ENCODE peak calls at places on chromosomes 12 and 14, in ten cellular contexts. One of them, this sample, is unnamed. For H3K9me3, the result is how much of the 10 kb centered on the place peaks cover.

GRCh38 chr12:115261691-115262398 is 577.9 kb upstream of the TBX3 start:
- DNase-seq in RWPE2: no peak
- DNase-seq in small intestine: peak
- DNase-seq in CD8-positive, alpha-beta T cell: no peak
- DNase-seq in A549: peak
- DNase-seq in uterus: no peak
- DNase-seq in AG04450: no peak
- DNase-seq in mammary epithelial cell: no peak
- DNase-seq in trophoblast cell: no peak
- DNase-seq in A673: no peak
- DNase-seq in this sample: no peak

GRCh38 chr14:43361766-43362165 is 1145.3 kb downstream of the FSCB start:
- DNase-seq in RWPE2: no peak
- DNase-seq in small intestine: no peak
- DNase-seq in CD8-positive, alpha-beta T cell: no peak
- DNase-seq in A549: no peak
- DNase-seq in uterus: no peak
- DNase-seq in AG04450: no peak
- DNase-seq in mammary epithelial cell: no peak
- DNase-seq in trophoblast cell: no peak
- DNase-seq in A673: no peak
- DNase-seq in this sample: no peak

GRCh38 chr12:55619352-55620138 is 17.1 kb upstream of the OR10P1 start:
- DNase-seq in RWPE2: no peak
- DNase-seq in small intestine: peak
- DNase-seq in CD8-positive, alpha-beta T cell: peak
- DNase-seq in A549: peak
- DNase-seq in uterus: peak
- DNase-seq in AG04450: peak
- DNase-seq in mammary epithelial cell: peak
- DNase-seq in trophoblast cell: peak
- DNase-seq in A673: peak
- DNase-seq in this sample: no peak

GRCh38 chr12:89346741-89347324 is 5.5 kb downstream of the DUSP6 start:
- DNase-seq in RWPE2: no peak
- DNase-seq in small intestine: peak
- DNase-seq in CD8-positive, alpha-beta T cell: no peak
- DNase-seq in A549: no peak
- DNase-seq in uterus: peak
- DNase-seq in AG04450: no peak
- DNase-seq in mammary epithelial cell: peak
- DNase-seq in trophoblast cell: no peak
- DNase-seq in A673: peak
- DNase-seq in this sample: no peak

GRCh38 chr14:56185991-56186390 is 67.8 kb downstream of the PELI2 start:
- DNase-seq in RWPE2: no peak
- DNase-seq in small intestine: peak
- DNase-seq in CD8-positive, alpha-beta T cell: no peak
- DNase-seq in A549: no peak
- DNase-seq in uterus: no peak
- DNase-seq in AG04450: no peak
- DNase-seq in mammary epithelial cell: no peak
- DNase-seq in trophoblast cell: no peak
- DNase-seq in A673: no peak
- DNase-seq in this sample: no peak

GRCh38 chr12:1108276-1108675 is 117.3 kb downstream of the ERC1 start:
- DNase-seq in RWPE2: no peak
- DNase-seq in small intestine: no peak
- DNase-seq in CD8-positive, alpha-beta T cell: no peak
- DNase-seq in A549: no peak
- DNase-seq in uterus: no peak
- DNase-seq in AG04450: no peak
- DNase-seq in mammary epithelial cell: no peak
- DNase-seq in trophoblast cell: no peak
- DNase-seq in A673: no peak
- DNase-seq in this sample: no peak

GRCh38 chr14:38951451-38951850 is 151.6 kb downstream of the SEC23A start:
- DNase-seq in RWPE2: no peak
- DNase-seq in small intestine: no peak
- DNase-seq in CD8-positive, alpha-beta T cell: no peak
- DNase-seq in A549: no peak
- DNase-seq in uterus: no peak
- DNase-seq in AG04450: no peak
- DNase-seq in mammary epithelial cell: peak
- DNase-seq in trophoblast cell: no peak
- DNase-seq in A673: peak
- DNase-seq in this sample: no peak

GRCh38 chr14:37623552-37623951 is 28.1 kb downstream of the TTC6 start:
- DNase-seq in RWPE2: peak
- DNase-seq in small intestine: no peak
- DNase-seq in CD8-positive, alpha-beta T cell: no peak
- DNase-seq in A549: peak
- DNase-seq in uterus: no peak
- DNase-seq in AG04450: no peak
- DNase-seq in mammary epithelial cell: peak
- DNase-seq in trophoblast cell: no peak
- DNase-seq in A673: peak
- DNase-seq in this sample: no peak

GRCh38 chr14:19917243-19917642 is 3.2 kb upstream of the OR4K5 start:
- DNase-seq in RWPE2: no peak
- DNase-seq in small intestine: no peak
- DNase-seq in CD8-positive, alpha-beta T cell: no peak
- DNase-seq in A549: no peak
- DNase-seq in uterus: no peak
- DNase-seq in AG04450: no peak
- DNase-seq in mammary epithelial cell: no peak
- DNase-seq in trophoblast cell: no peak
- DNase-seq in A673: no peak
- DNase-seq in this sample: no peak

GRCh38 chr14:19917955-19918518 is 2.4 kb upstream of the OR4K5 start:
- DNase-seq in RWPE2: no peak
- DNase-seq in small intestine: no peak
- DNase-seq in CD8-positive, alpha-beta T cell: no peak
- DNase-seq in A549: no peak
- DNase-seq in uterus: no peak
- DNase-seq in AG04450: no peak
- DNase-seq in mammary epithelial cell: no peak
- DNase-seq in trophoblast cell: no peak
- DNase-seq in A673: no peak
- DNase-seq in this sample: no peak

GRCh38 chr14:19918553-19919264 is 1.7 kb upstream of the OR4K5 start:
- DNase-seq in RWPE2: no peak
- DNase-seq in small intestine: no peak
- DNase-seq in CD8-positive, alpha-beta T cell: no peak
- DNase-seq in A549: no peak
- DNase-seq in uterus: no peak
- DNase-seq in AG04450: no peak
- DNase-seq in mammary epithelial cell: no peak
- DNase-seq in trophoblast cell: no peak
- DNase-seq in A673: no peak
- DNase-seq in this sample: no peak

DNA sequence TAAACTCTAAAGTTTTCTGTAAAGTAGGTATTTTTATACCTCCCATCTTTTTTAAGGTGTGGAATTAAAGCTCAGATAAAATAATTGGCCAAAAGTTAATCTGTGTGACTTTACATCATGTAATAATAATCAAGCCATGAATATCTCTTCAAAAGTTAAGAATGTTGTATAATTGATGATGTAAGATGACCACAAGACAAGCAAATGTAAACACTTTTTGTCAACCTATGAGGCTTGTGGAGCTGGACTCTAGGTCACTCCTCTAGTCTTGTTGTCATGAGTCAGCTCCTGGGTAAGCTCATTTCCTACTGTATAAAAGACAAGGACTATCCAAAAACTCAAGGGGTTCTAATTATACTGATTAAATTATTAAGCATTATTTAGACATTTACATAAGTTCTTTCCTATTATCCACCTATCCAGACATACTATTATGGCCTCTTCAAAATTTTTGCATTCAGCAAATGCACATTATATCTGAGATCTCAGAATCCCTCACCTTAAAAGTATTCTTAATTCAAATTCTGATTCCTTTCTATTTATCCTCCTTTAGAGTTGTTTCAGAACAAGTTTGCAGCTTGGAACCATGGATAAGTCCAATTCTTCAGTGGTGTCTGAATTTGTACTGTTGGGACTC is at the start of gene OR4K5:
- DNase-seq in RWPE2: no peak
- DNase-seq in small intestine: no peak
- DNase-seq in CD8-positive, alpha-beta T cell: no peak
- DNase-seq in A549: no peak
- DNase-seq in uterus: no peak
- DNase-seq in AG04450: no peak
- DNase-seq in mammary epithelial cell: no peak
- DNase-seq in trophoblast cell: no peak
- DNase-seq in A673: no peak
- DNase-seq in this sample: no peak
- H3K9me3 ChIP-seq in RWPE2: under half
- H3K9me3 ChIP-seq in small intestine: under half
- H3K9me3 ChIP-seq in CD8-positive, alpha-beta T cell: under half
- H3K9me3 ChIP-seq in A549: under half
- H3K9me3 ChIP-seq in uterus: under half
- H3K9me3 ChIP-seq in AG04450: under half
- H3K9me3 ChIP-seq in mammary epithelial cell: under half
- H3K9me3 ChIP-seq in trophoblast cell: under half
- H3K9me3 ChIP-seq in A673: under half
- H3K9me3 ChIP-seq in this sample: under half

DNA sequence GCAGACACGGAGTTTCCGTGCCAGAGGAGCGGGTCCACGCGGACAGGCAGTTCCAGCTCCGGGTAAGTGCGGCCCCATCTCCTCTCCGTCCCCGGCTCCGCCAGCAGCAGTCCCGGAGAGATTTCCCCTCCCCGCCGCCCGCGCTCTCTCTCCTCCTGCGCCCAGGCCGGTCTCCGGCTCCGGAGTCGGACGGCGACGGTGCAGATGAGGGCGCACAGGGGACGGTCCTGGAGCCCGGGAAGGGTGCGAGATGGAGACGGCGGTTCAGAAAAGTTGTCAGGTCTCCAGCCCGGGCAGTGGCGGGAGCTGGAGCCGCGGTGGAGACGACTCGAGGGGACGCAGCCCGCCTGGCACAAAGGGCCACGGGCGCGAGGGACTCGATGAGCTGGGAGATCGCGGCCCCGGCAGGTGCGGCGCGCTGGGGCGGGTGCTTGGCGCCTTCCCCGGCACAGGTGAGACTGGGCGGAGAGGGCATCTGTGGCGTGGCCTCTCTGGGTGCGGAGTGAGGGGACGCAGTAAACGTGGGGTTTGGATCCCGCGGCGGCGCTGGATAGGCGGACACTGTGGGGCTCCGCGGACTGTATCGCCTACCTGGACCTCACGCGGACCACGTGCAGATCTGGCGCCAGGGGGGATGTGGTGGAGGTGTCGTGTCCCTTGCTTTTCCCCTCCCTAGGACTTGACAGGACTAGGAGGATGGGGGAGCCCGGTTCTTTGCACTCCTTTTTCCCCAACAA is 1540.3 kb upstream of the TMEM132C start:
- DNase-seq in RWPE2: no peak
- DNase-seq in small intestine: no peak
- DNase-seq in CD8-positive, alpha-beta T cell: no peak
- DNase-seq in A549: no peak
- DNase-seq in uterus: no peak
- DNase-seq in AG04450: no peak
- DNase-seq in mammary epithelial cell: no peak
- DNase-seq in trophoblast cell: no peak
- DNase-seq in A673: no peak
- DNase-seq in this sample: no peak
- H3K9me3 ChIP-seq in RWPE2: under half
- H3K9me3 ChIP-seq in small intestine: under half
- H3K9me3 ChIP-seq in CD8-positive, alpha-beta T cell: under half
- H3K9me3 ChIP-seq in A549: under half
- H3K9me3 ChIP-seq in uterus: under half
- H3K9me3 ChIP-seq in AG04450: half or more
- H3K9me3 ChIP-seq in mammary epithelial cell: under half
- H3K9me3 ChIP-seq in trophoblast cell: under half
- H3K9me3 ChIP-seq in A673: under half
- H3K9me3 ChIP-seq in this sample: under half

GRCh38 chr12:132610896-132611602 is 667 bp upstream of the LRCOL1 start:
- DNase-seq in RWPE2: no peak
- DNase-seq in small intestine: no peak
- DNase-seq in CD8-positive, alpha-beta T cell: no peak
- DNase-seq in A549: no peak
- DNase-seq in uterus: no peak
- DNase-seq in AG04450: no peak
- DNase-seq in mammary epithelial cell: no peak
- DNase-seq in trophoblast cell: no peak
- DNase-seq in A673: no peak
- DNase-seq in this sample: no peak

GRCh38 chr12:132610051-132610759 is at the start of gene LRCOL1:
- DNase-seq in RWPE2: no peak
- DNase-seq in small intestine: no peak
- DNase-seq in CD8-positive, alpha-beta T cell: no peak
- DNase-seq in A549: no peak
- DNase-seq in uterus: no peak
- DNase-seq in AG04450: peak
- DNase-seq in mammary epithelial cell: peak
- DNase-seq in trophoblast cell: no peak
- DNase-seq in A673: peak
- DNase-seq in this sample: peak

GRCh38 chr12:132606927-132607326 is 3.5 kb downstream of the LRCOL1 start:
- DNase-seq in RWPE2: no peak
- DNase-seq in small intestine: no peak
- DNase-seq in CD8-positive, alpha-beta T cell: no peak
- DNase-seq in A549: no peak
- DNase-seq in uterus: no peak
- DNase-seq in AG04450: no peak
- DNase-seq in mammary epithelial cell: no peak
- DNase-seq in trophoblast cell: no peak
- DNase-seq in A673: no peak
- DNase-seq in this sample: peak

GRCh38 chr12:132606466-132606865 is 3.9 kb downstream of the LRCOL1 start:
- DNase-seq in RWPE2: no peak
- DNase-seq in small intestine: no peak
- DNase-seq in CD8-positive, alpha-beta T cell: no peak
- DNase-seq in A549: no peak
- DNase-seq in uterus: no peak
- DNase-seq in AG04450: no peak
- DNase-seq in mammary epithelial cell: no peak
- DNase-seq in trophoblast cell: no peak
- DNase-seq in A673: peak
- DNase-seq in this sample: no peak

GRCh38 chr12:132608231-132609171 is 1.9 kb downstream of the LRCOL1 start:
- DNase-seq in RWPE2: no peak
- DNase-seq in small intestine: peak
- DNase-seq in CD8-positive, alpha-beta T cell: no peak
- DNase-seq in A549: no peak
- DNase-seq in uterus: no peak
- DNase-seq in AG04450: no peak
- DNase-seq in mammary epithelial cell: no peak
- DNase-seq in trophoblast cell: no peak
- DNase-seq in A673: no peak
- DNase-seq in this sample: peak
- H3K9me3 ChIP-seq in RWPE2: under half
- H3K9me3 ChIP-seq in small intestine: under half
- H3K9me3 ChIP-seq in CD8-positive, alpha-beta T cell: under half
- H3K9me3 ChIP-seq in A549: under half
- H3K9me3 ChIP-seq in uterus: under half
- H3K9me3 ChIP-seq in AG04450: under half
- H3K9me3 ChIP-seq in mammary epithelial cell: under half
- H3K9me3 ChIP-seq in trophoblast cell: under half
- H3K9me3 ChIP-seq in A673: under half
- H3K9me3 ChIP-seq in this sample: under half

DNA sequence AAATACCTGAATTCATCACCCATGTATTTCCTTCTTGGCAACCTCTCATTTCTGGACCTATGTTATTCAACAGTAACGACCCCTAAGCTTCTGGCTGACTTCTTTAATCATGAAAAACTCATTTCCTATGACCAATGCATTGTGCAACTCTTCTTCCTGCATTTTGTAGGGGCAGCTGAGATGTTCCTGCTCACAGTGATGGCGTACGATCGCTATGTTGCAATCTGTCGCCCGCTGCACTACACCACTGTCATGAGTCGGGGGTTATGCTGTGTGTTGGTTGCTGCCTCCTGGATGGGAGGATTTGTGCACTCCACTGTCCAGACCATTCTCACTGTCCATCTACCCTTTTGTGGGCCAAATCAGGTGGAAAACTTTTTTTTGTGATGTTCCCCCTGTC is 356 bp downstream of the OR4Q2 start:
- DNase-seq in RWPE2: no peak
- DNase-seq in small intestine: no peak
- DNase-seq in CD8-positive, alpha-beta T cell: no peak
- DNase-seq in A549: no peak
- DNase-seq in uterus: no peak
- DNase-seq in AG04450: no peak
- DNase-seq in mammary epithelial cell: no peak
- DNase-seq in trophoblast cell: no peak
- DNase-seq in A673: no peak
- DNase-seq in this sample: no peak
- H3K9me3 ChIP-seq in RWPE2: under half
- H3K9me3 ChIP-seq in small intestine: under half
- H3K9me3 ChIP-seq in CD8-positive, alpha-beta T cell: under half
- H3K9me3 ChIP-seq in A549: under half
- H3K9me3 ChIP-seq in uterus: under half
- H3K9me3 ChIP-seq in AG04450: under half
- H3K9me3 ChIP-seq in mammary epithelial cell: under half
- H3K9me3 ChIP-seq in trophoblast cell: under half
- H3K9me3 ChIP-seq in A673: under half
- H3K9me3 ChIP-seq in this sample: under half

This sample was measured in psoas muscle.